ENCODE peak calls at places on chromosomes 6 and 20, in six cellular contexts. Z, N, R, D, X and Y are unnamed samples.

GRCh38 chr6:154410619-154411044 is 54.0 kb upstream of the IPCEF1 start:
- DNase-seq in Z (peak; percentile 94), D (peak; percentile 97), X (no peak), R (peak; percentile 20), N (no peak), Y (no peak)

GRCh38 chr6:143507358-143508145 is 4.0 kb downstream of the FUCA2 start:
- DNase-seq in D (peak; percentile 55), Z (no peak), N (no peak), R (no peak), X (no peak), Y (no peak)

GRCh38 chr20:47257256-47257655 is 99.2 kb downstream of the ZMYND8 start:
- DNase-seq in N (no peak), X (no peak), Z (no peak), R (no peak), D (no peak), Y (no peak)

GRCh38 chr6:112007254-112007653 is 46.6 kb upstream of the CCN6 start:
- DNase-seq in Z (peak; percentile 66), R (no peak), D (no peak), N (no peak), X (no peak), Y (no peak)

GRCh38 chr6:42339991-42340401 is 111.7 kb downstream of the TRERF1 start:
- DNase-seq in D (no peak), X (no peak), R (no peak), Z (no peak), N (no peak), Y (no peak)

GRCh38 chr20:63940472-63941266 is 15.5 kb downstream of the UCKL1 start:
- DNase-seq in X (no peak), D (no peak), Z (no peak), R (no peak), N (peak; percentile 86), Y (no peak)

GRCh38 chr20:37777556-37777955 is 83.7 kb downstream of the CTNNBL1 start:
- DNase-seq in R (no peak), N (no peak), D (no peak), Z (no peak), X (no peak), Y (no peak)

GRCh38 chr6:56380476-56380875 is 133.1 kb upstream of the COL21A1 start:
- DNase-seq in N (no peak), X (no peak), R (no peak), Z (no peak), D (no peak), Y (no peak)

GRCh38 chr6:131258816-131259476 is 123.7 kb downstream of the AKAP7 start:
- DNase-seq in Z (peak; percentile 65), X (no peak), N (no peak), R (no peak), D (peak; percentile 14), Y (no peak)

GRCh38 chr20:20765696-20766095 is 53.3 kb upstream of the RALGAPA2 start:
- DNase-seq in Z (peak; percentile 38), N (no peak), X (no peak), D (no peak), R (no peak), Y (no peak)

GRCh38 chr20:13200767-13201500 is 20.1 kb upstream of the ISM1 start:
- DNase-seq in D (no peak), N (no peak), R (no peak), Z (no peak), X (no peak), Y (no peak)

GRCh38 chr6:129521946-129522345 is 188.0 kb downstream of the ARHGAP18 start:
- DNase-seq in X (no peak), R (no peak), D (no peak), Z (no peak), N (no peak), Y (no peak)

GRCh38 chr6:54377776-54378175 is 69.5 kb downstream of the TINAG start:
- DNase-seq in X (no peak), D (peak; percentile 41), R (no peak), Z (no peak), N (no peak), Y (no peak)

GRCh38 chr20:4959582-4959981 is 41.7 kb downstream of the SLC23A2 start:
- DNase-seq in X (no peak), D (peak; percentile 78), N (no peak), Z (no peak), R (no peak), Y (no peak)

GRCh38 chr20:31602779-31603441 is 2.2 kb upstream of the ID1 start:
- DNase-seq in Z (peak; percentile 71), X (no peak), N (no peak), R (no peak), D (peak; percentile 89), Y (no peak)

GRCh38 chr20:59673288-59673997 is 69.1 kb downstream of the PHACTR3 start:
- DNase-seq in D (no peak), Z (no peak), R (no peak), N (no peak), X (no peak), Y (no peak)

GRCh38 chr6:39653631-39654030 is 71.6 kb downstream of the KIF6 start:
- DNase-seq in R (peak; percentile 21), X (peak; percentile 3), D (no peak), N (no peak), Z (no peak), Y (no peak)